ENCODE peak calls at places on chromosomes 12 and 14, in ten cellular contexts. H, V, Z, N, Y, E, O, T, I and A are unnamed samples.

GRCh38 chr12:132150780-132151144 is 6.5 kb downstream of the NOC4L start:
- DNase-seq in I (no peak), N (no peak), T (no peak), Y (peak), O (no peak), E (no peak), V (peak), Z (peak), H (no peak), A (no peak)

GRCh38 chr14:45181329-45181728 is 45.6 kb downstream of the FANCM start:
- DNase-seq in O (no peak), N (peak), H (no peak), I (no peak), V (no peak), Y (no peak), T (no peak), Z (no peak), E (no peak), A (no peak)

GRCh38 chr14:95463173-95463901 is 53.1 kb downstream of the SYNE3 start:
- DNase-seq in O (peak), I (no peak), N (no peak), Y (no peak), T (no peak), V (peak), E (peak), H (no peak), Z (no peak), A (no peak)

GRCh38 chr12:67625004-67625403 is 23.5 kb upstream of the DYRK2 start:
- DNase-seq in H (no peak), Y (no peak), E (no peak), T (no peak), Z (no peak), V (no peak), I (no peak), O (no peak), N (no peak), A (no peak)

GRCh38 chr12:19641235-19642080 is 202.2 kb downstream of the AEBP2 start:
- DNase-seq in Y (no peak), V (no peak), I (no peak), Z (no peak), N (no peak), H (no peak), O (no peak), E (no peak), T (no peak), A (no peak)

GRCh38 chr14:76153919-76154318 is 2.2 kb downstream of the GPATCH2L start:
- DNase-seq in N (no peak), Z (no peak), Y (no peak), H (no peak), O (no peak), E (no peak), T (no peak), V (no peak), I (no peak), A (no peak)

GRCh38 chr14:99663716-99664635 is 19.0 kb downstream of the HHIPL1 start:
- DNase-seq in T (no peak), N (no peak), V (no peak), E (no peak), O (peak), I (no peak), Z (no peak), H (no peak), Y (no peak), A (no peak)

GRCh38 chr12:6839482-6840201 is 1.1 kb upstream of the GNB3 start:
- DNase-seq in Y (no peak), Z (no peak), I (no peak), T (no peak), O (no peak), V (peak), N (no peak), E (peak), H (no peak), A (no peak)

GRCh38 chr12:76866726-76867125 is 12.1 kb downstream of the CSRP2 start:
- DNase-seq in V (no peak), N (peak), I (no peak), O (no peak), E (no peak), H (no peak), Y (no peak), T (no peak), Z (no peak), A (no peak)

GRCh38 chr12:95336387-95337067 is 118.9 kb downstream of the VEZT start:
- DNase-seq in T (peak), O (peak), Y (peak), N (peak), H (peak), Z (peak), V (peak), I (peak), E (peak), A (peak)

GRCh38 chr12:122834229-122834920 is 882 bp upstream of the HIP1R start:
- DNase-seq in I (no peak), T (peak), Y (no peak), E (peak), V (peak), Z (peak), H (peak), N (peak), O (no peak), A (peak)
- TF ChIP-seq CTCF in I (no peak), T (no peak), Y (no peak), E (no peak), V (no peak), Z (peak), H (peak), N (no peak), O (no peak), A (no peak)

DNA sequence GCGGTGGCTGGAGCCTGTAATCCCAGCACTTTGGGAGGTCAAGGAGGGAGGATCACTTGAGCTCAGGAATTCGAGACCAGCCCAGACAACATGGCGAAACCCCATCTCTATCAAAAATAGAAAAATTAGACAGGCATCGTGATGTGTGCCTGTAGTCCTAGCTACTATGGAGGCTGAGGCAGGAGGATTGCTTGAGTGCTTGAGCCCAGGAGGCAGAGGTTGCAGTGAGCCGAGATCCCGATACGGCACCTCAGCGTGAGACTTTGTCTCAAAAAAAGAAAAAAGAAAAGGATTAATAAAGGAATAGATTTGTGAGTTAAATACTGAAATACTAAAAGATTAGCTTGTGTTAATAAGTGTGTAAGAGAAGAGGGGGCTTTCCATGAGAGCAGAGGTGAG is 29.4 kb downstream of the RPGRIP1 start:
- DNase-seq in H (no peak), Z (no peak), N (no peak), V (no peak), E (no peak), I (no peak), T (no peak), Y (no peak), O (no peak), A (no peak)
- H3K4me3 ChIP-seq in H (peak), Z (no peak), N (no peak), V (no peak), E (peak), I (no peak), T (no peak), Y (peak), O (peak), A (no peak)

DNA sequence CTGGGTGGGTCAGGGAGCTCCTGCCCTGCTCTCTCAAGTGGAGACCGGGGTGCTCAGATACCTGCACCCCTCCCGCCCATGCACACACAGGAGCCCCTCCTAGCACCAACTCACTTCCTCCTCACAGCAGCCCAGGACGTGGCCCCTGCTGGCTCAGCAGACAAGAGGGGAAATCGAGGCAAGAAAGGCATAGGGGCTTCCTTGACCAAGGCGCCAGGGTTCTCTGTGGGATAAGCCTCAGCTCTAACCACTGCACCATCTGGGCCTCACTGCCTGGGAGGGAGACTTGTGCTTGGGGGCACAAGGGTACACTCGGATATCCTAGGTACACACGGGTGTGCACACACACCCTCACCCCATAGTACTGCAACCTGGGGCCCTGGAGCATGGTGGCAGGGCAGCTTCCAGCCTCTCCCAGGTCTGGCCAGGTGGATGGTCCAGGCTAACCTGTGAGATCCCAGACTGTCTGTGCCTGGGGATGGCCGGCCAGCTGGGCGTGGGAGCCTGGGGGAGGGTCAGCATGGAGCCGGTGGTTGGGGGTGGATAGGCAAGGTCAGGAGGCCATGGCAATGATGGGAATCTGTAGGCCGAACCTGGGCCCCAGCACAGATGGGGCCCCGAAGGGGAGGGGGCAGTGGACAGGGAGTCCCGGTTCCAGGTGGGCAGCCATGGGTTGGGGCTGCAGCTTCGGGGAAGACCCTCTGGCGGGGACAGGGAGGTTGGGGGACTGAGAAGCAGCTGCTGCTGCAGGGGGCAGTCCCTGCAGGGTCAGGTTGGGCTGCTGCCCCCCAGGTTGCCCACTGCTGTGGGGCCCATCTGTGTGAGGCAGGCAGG is 312.4 kb downstream of the TMEM121 start:
- DNase-seq in V (no peak), E (no peak), O (peak), H (no peak), I (no peak), N (no peak), T (no peak), Z (no peak), Y (no peak), A (peak)
- TF ChIP-seq POLR2A in V (no peak), E (no peak), O (no peak), H (no peak), I (no peak), N (no peak), T (no peak), Z (no peak), Y (no peak), A (no peak)

DNA sequence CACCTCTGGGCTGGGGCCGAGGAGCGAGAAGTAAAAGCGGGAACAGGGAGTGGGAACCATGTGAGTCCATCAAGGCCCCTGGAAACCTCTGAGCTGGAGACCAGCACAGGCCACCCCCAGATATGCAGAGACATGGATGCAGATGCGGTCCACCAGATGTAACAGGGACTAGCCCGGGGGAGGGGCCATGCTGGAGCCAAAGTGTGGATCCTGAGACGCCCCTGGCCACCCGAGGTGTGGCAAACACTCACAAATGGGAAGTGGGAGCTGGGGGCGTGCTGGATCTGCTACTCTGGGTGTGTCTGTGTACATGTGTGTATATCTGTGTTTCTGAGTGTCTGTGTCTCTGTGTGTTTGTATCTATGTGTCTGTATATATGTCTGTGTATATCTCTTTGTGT is 12.8 kb downstream of the MYL2 start:
- DNase-seq in N (no peak), O (no peak), Z (no peak), Y (no peak), V (no peak), I (no peak), E (no peak), H (no peak), T (no peak), A (no peak)
- TF ChIP-seq CTCF in N (no peak), O (no peak), Z (no peak), Y (no peak), V (no peak), I (no peak), E (no peak), H (no peak), T (no peak), A (no peak)

GRCh38 chr14:81938341-81938740 is 404.7 kb upstream of the SEL1L start:
- DNase-seq in I (no peak), O (no peak), V (no peak), Y (no peak), Z (no peak), T (no peak), N (no peak), E (no peak), H (no peak), A (no peak)
- H3K4me3 ChIP-seq in I (no peak), O (no peak), V (no peak), Y (no peak), Z (no peak), T (no peak), N (no peak), E (no peak), H (no peak), A (no peak)

GRCh38 chr14:87992720-87993484 is at the start of gene GALC:
- DNase-seq in E (peak), Z (peak), H (peak), I (peak), V (peak), N (peak), O (peak), T (no peak), Y (peak), A (peak)

GRCh38 chr14:87990687-87991086 is 2.3 kb downstream of the GALC start:
- DNase-seq in Y (no peak), Z (peak), V (no peak), N (no peak), H (no peak), E (no peak), I (no peak), O (no peak), T (no peak), A (peak)

GRCh38 chr14:87993485-87993809 is 465 bp upstream of the GALC start:
- DNase-seq in T (no peak), V (no peak), H (no peak), N (no peak), Y (no peak), E (no peak), O (no peak), I (no peak), Z (no peak), A (no peak)

GRCh38 chr14:87992349-87992719 is 648 bp downstream of the GALC start:
- DNase-seq in H (no peak), V (no peak), Y (no peak), T (no peak), E (no peak), I (no peak), Z (peak), N (peak), O (no peak), A (no peak)

DNA sequence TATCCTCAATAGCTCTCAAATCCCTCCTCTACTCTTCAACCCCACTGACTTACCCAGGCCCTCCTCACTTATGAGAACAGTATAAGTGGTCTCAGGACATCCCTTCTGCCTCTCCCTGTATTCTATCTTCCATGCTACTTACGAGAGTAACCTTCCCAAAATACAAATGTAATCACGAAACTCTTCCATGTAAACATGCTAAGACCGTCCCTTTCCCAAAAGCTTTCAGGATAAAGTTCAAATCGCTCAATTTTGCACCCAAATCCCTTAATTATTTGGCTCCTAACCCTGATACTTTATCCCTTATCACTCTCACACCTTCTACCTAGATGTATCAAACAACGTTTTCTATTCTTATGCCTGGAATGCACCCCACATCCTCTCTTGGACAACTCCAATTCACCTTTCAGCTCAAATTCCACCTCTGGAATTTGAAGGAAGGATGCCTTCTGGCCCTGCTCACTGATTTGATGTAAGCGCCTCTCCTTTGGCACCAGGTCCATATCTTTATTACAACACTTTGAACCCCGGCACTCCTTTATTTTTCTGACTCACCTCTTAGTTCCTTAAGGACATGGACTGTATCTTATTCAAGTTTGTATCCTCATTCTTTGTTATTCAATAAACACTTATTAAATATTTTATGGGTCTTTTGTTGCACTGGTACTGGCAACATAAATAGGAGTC is 3.2 kb downstream of the GALC start:
- DNase-seq in E (no peak), N (no peak), I (no peak), T (no peak), H (no peak), O (no peak), Y (no peak), Z (no peak), V (no peak), A (no peak)
- TF ChIP-seq POLR2A in E (no peak), N (no peak), I (no peak), T (no peak), H (no peak), O (no peak), Y (no peak), Z (no peak), V (no peak), A (no peak)

GRCh38 chr12:112907415-112908157 is 824 bp downstream of the OAS1 start:
- DNase-seq in Z (no peak), O (no peak), V (peak), H (no peak), E (no peak), N (no peak), T (no peak), I (no peak), Y (no peak), A (no peak)
- TF ChIP-seq CTCF in Z (no peak), O (no peak), V (no peak), H (no peak), E (no peak), N (no peak), T (no peak), I (no peak), Y (no peak), A (no peak)